ENCODE peak calls at places on chromosomes 5 and 9, in six cellular contexts. G is NCI-H1436; O is omental fat pad; Q is stimulated activated CD4-positive, alpha-beta T cell treated with anti-CD3 and anti-CD28 coated beads, Interleukin-4, amount 100 ng/mL, for 24 hours; W is fibroblast of the aortic adventitia; V is HuH-7.5. N is an unnamed sample.
A peak's percentile ranks its signal among the peaks of the same experiment; 100 is the strongest.

GRCh38 chr9:83669067-83669466 is 38.7 kb downstream of the UBQLN1 start:
- DNase-seq in Q (no peak), W (no peak), G (no peak), V (no peak), O (no peak), N (no peak)

GRCh38 chr5:123088031-123088805 is 823 bp upstream of the PRDM6 start:
- DNase-seq in Q (no peak), O (no peak), W (no peak), G (no peak), V (peak; percentile 47), N (no peak)

GRCh38 chr5:54249210-54250028 is 61.0 kb downstream of the ARL15 start:
- DNase-seq in Q (peak; percentile 20), W (peak; percentile 25), V (no peak), G (no peak), O (peak; percentile 26), N (no peak)

GRCh38 chr9:127144670-127145458 is 22.4 kb upstream of the ANGPTL2 start:
- DNase-seq in G (no peak), O (no peak), Q (no peak), W (peak; percentile 40), V (no peak), N (peak; percentile 5)

GRCh38 chr9:112841261-112841660 is 49.4 kb downstream of the SLC46A2 start:
- DNase-seq in O (no peak), G (no peak), W (no peak), V (no peak), Q (no peak), N (no peak)

GRCh38 chr5:150578781-150579461 is 61.5 kb upstream of the SYNPO start:
- DNase-seq in Q (no peak), W (no peak), V (no peak), G (no peak), O (no peak), N (no peak)

GRCh38 chr5:149223081-149223848 is 48.4 kb upstream of the AFAP1L1 start:
- DNase-seq in V (no peak), G (no peak), Q (no peak), O (no peak), W (no peak), N (no peak)

GRCh38 chr5:151670074-151670686 is 16.5 kb downstream of the SPARC start:
- DNase-seq in W (peak; percentile 75), V (no peak), O (no peak), G (no peak), Q (no peak), N (no peak)

GRCh38 chr9:130930132-130930803 is 8.8 kb downstream of the FIBCD1 start:
- DNase-seq in O (no peak), W (no peak), Q (no peak), G (no peak), V (no peak), N (no peak)

GRCh38 chr9:10015755-10016154 is 597.0 kb downstream of the PTPRD start:
- DNase-seq in O (no peak), V (no peak), G (no peak), W (no peak), Q (no peak), N (no peak)

GRCh38 chr9:20403346-20403745 is 219.0 kb downstream of the MLLT3 start:
- DNase-seq in V (no peak), W (no peak), G (no peak), Q (no peak), O (no peak), N (no peak)

GRCh38 chr9:80648336-80648735 is 1041.0 kb downstream of the TLE1 start:
- DNase-seq in O (no peak), V (no peak), Q (no peak), G (no peak), W (peak; percentile 69), N (no peak)

GRCh38 chr5:140084466-140084865 is 29.4 kb upstream of the PURA start:
- DNase-seq in Q (no peak), V (no peak), G (no peak), W (no peak), O (no peak), N (no peak)

GRCh38 chr5:152599096-152599495 is 194.0 kb upstream of the NMUR2 start:
- DNase-seq in Q (no peak), W (no peak), O (no peak), G (no peak), V (no peak), N (no peak)

GRCh38 chr5:135821061-135821781 is 13.2 kb upstream of the SLC25A48 start:
- DNase-seq in G (peak; percentile 91), V (no peak), O (no peak), W (no peak), Q (no peak), N (no peak)

GRCh38 chr9:5388026-5388806 is 48.5 kb upstream of the RLN1 start:
- DNase-seq in V (no peak), O (no peak), W (no peak), Q (no peak), G (no peak), N (no peak)

GRCh38 chr5:150140830-150141229 is 14.8 kb downstream of the PDGFRB start:
- DNase-seq in G (no peak), V (no peak), O (no peak), Q (no peak), W (no peak), N (no peak)

GRCh38 chr5:152113401-152113800 is 188.8 kb upstream of the GLRA1 start:
- DNase-seq in O (no peak), G (no peak), Q (peak; percentile 60), V (no peak), W (no peak), N (no peak)

GRCh38 chr5:141848771-141849370 is 29.3 kb downstream of the PCDH1 start:
- DNase-seq in G (no peak), W (peak; percentile 40), O (peak; percentile 33), Q (peak; percentile 44), V (peak; percentile 51), N (peak; percentile 74)

GRCh38 chr5:172772112-172772906 is 1.3 kb upstream of the DUSP1 start:
- DNase-seq in W (peak; percentile 93), V (peak; percentile 87), Q (peak; percentile 71), O (peak; percentile 75), G (peak; percentile 4), N (peak; percentile 93)

GRCh38 chr5:95900383-95900958 is 61.2 kb downstream of the ELL2 start:
- DNase-seq in Q (no peak), G (no peak), V (no peak), W (peak; percentile 80), O (no peak), N (no peak)

GRCh38 chr9:109961579-109961978 is 181.6 kb downstream of the PALM2AKAP2 start:
- DNase-seq in Q (no peak), O (no peak), W (no peak), V (no peak), G (no peak), N (no peak)

GRCh38 chr9:10876333-10876732 is 263.5 kb upstream of the PTPRD start:
- DNase-seq in G (no peak), V (no peak), W (peak; percentile 25), O (no peak), Q (no peak), N (no peak)

GRCh38 chr5:97231025-97231636 is 48.1 kb upstream of the RIOK2 start:
- DNase-seq in V (peak; percentile 31), O (no peak), Q (peak; percentile 22), W (peak; percentile 89), G (peak; percentile 74), N (no peak)

GRCh38 chr9:8856686-8857329 is 1057.2 kb upstream of the DMAC1 start:
- DNase-seq in W (peak; percentile 31), Q (no peak), G (no peak), O (no peak), V (no peak), N (no peak)

GRCh38 chr5:133552925-133553525 is 59.3 kb downstream of the FSTL4 start:
- DNase-seq in W (peak; percentile 50), O (no peak), V (peak; percentile 32), G (peak; percentile 42), Q (peak; percentile 63), N (no peak)

GRCh38 chr9:109082091-109082620 is 37.6 kb downstream of the TMEM245 start:
- DNase-seq in G (no peak), V (no peak), W (no peak), Q (no peak), O (no peak), N (no peak)

GRCh38 chr5:171434874-171435273 is 15.4 kb downstream of the FGF18 start:
- DNase-seq in W (no peak), G (no peak), V (no peak), O (no peak), Q (no peak), N (no peak)

GRCh38 chr9:126491256-126491879 is 122.4 kb upstream of the LMX1B start:
- DNase-seq in G (peak; percentile 66), O (no peak), W (peak; percentile 83), Q (peak; percentile 70), V (peak; percentile 58), N (no peak)

GRCh38 chr9:10144336-10144735 is 468.5 kb downstream of the PTPRD start:
- DNase-seq in G (no peak), O (no peak), W (no peak), Q (no peak), V (no peak), N (no peak)

GRCh38 chr9:10366171-10366779 is 246.5 kb downstream of the PTPRD start:
- DNase-seq in V (no peak), G (peak; percentile 45), Q (no peak), O (no peak), W (peak; percentile 22), N (no peak)

GRCh38 chr9:114108016-114108833 is 9.1 kb upstream of the KIF12 start:
- DNase-seq in G (peak; percentile 61), V (peak; percentile 81), W (peak; percentile 71), O (peak; percentile 34), Q (peak; percentile 59), N (peak; percentile 46)

GRCh38 chr9:134778841-134779411 is 101.7 kb upstream of the FCN2 start:
- DNase-seq in G (no peak), O (no peak), W (peak; percentile 67), Q (no peak), V (peak; percentile 79), N (peak; percentile 27)

GRCh38 chr5:35436441-35437057 is 181.1 kb upstream of the SPEF2 start:
- DNase-seq in O (no peak), W (peak; percentile 42), V (peak; percentile 16), G (peak; percentile 15), Q (no peak), N (no peak)

GRCh38 chr5:180130291-180130869 is 58.8 kb upstream of the RNF130 start:
- DNase-seq in G (no peak), W (no peak), Q (no peak), O (peak; percentile 17), V (no peak), N (peak; percentile 4)

GRCh38 chr5:134851307-134851923 is 5.6 kb downstream of the C5orf24 start:
- DNase-seq in W (peak; percentile 61), G (no peak), V (peak; percentile 11), Q (no peak), O (no peak), N (no peak)

GRCh38 chr9:27888661-27889295 is 315.5 kb upstream of the C9orf72 start:
- DNase-seq in Q (peak; percentile 24), G (no peak), O (no peak), W (no peak), V (no peak), N (no peak)

GRCh38 chr9:112831281-112831851 is 59.3 kb downstream of the SLC46A2 start:
- DNase-seq in Q (no peak), W (peak; percentile 59), O (no peak), G (no peak), V (no peak), N (no peak)

GRCh38 chr5:102823441-102823874 is 68.4 kb downstream of the PAM start:
- DNase-seq in V (no peak), W (peak; percentile 33), G (no peak), Q (no peak), O (no peak), N (no peak)